ENCODE peak calls at places on chromosomes 16 and 17, in four cellular contexts. B is neural progenitor cell, I is heart left ventricle, Q is psoas muscle. E is an unnamed sample. For H3K36me3, the result is how much of the 10 kb centered on the place peaks cover.

GRCh38 chr17:57868007-57868774 is 18.3 kb upstream of the MRPS23 start:
- DNase-seq in B (peak), I (peak), Q (peak), E (peak)

GRCh38 chr17:73555199-73555810 is 88.9 kb downstream of the SDK2 start:
- DNase-seq in B (no peak), I (no peak), Q (no peak), E (no peak)

GRCh38 chr17:2050246-2050866 is 4.5 kb upstream of the HIC1 start:
- DNase-seq in B (peak), I (no peak), Q (peak), E (no peak)

GRCh38 chr16:67317853-67318252 is 8.7 kb downstream of the KCTD19 start:
- DNase-seq in B (no peak), I (no peak), Q (no peak), E (no peak)

GRCh38 chr16:30367349-30368009 is 2.8 kb downstream of the TBC1D10B start:
- DNase-seq in B (no peak), I (no peak), Q (no peak), E (no peak)

GRCh38 chr17:41682611-41683010 is 6.1 kb upstream of the EIF1 start:
- DNase-seq in B (no peak), I (no peak), Q (peak), E (no peak)

GRCh38 chr17:54906713-54907112 is 6.1 kb downstream of the TOM1L1 start:
- DNase-seq in B (no peak), I (no peak), Q (no peak), E (no peak)

GRCh38 chr17:63694229-63694973 is 5.5 kb downstream of the LIMD2 start:
- DNase-seq in B (peak), I (no peak), Q (no peak), E (no peak)

GRCh38 chr17:51000835-51001638 is 119.6 kb downstream of the SPAG9 start:
- DNase-seq in B (peak), I (no peak), Q (no peak), E (no peak)

GRCh38 chr16:58614860-58615259 is 14.8 kb downstream of the CNOT1 start:
- DNase-seq in B (no peak), I (no peak), Q (no peak), E (no peak)

GRCh38 chr16:69793521-69793920 is 31.4 kb downstream of the WWP2 start:
- DNase-seq in B (no peak), I (no peak), Q (no peak), E (no peak)

DNA sequence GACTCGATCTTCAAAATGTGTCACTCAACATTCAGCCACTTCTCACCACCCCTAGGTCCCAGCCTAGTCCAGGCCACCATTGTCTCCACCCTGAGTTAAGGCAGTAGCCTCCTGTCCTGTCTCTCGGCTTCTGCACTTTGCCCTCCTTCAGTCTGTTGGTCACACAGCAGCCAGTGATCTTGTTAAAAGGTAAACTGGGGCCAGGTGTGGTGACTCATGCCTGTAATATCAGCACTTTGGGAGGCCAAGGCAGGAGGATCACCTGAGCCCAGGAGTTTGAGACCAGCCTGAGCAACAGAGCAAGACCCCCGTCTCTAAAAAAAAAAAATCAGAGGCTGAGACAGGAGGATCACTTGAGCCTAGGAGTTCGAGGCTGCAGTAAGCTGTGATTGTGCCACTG is 25.8 kb downstream of the WWP2 start:
- DNase-seq in B (no peak), I (no peak), Q (no peak), E (no peak)
- H3K36me3 ChIP-seq in B (under half), I (half or more), Q (under half), E (under half)

GRCh38 chr16:70577256-70577698 is 53.7 kb downstream of the SF3B3 start:
- DNase-seq in B (no peak), I (no peak), Q (no peak), E (no peak)

GRCh38 chr16:70578035-70578434 is 54.4 kb downstream of the SF3B3 start:
- DNase-seq in B (no peak), I (no peak), Q (no peak), E (no peak)

GRCh38 chr16:70579648-70580630 is 56.3 kb downstream of the SF3B3 start:
- DNase-seq in B (no peak), I (peak), Q (peak), E (no peak)

GRCh38 chr16:70576431-70577255 is 53.0 kb downstream of the SF3B3 start:
- DNase-seq in B (no peak), I (no peak), Q (no peak), E (peak)

GRCh38 chr16:70579248-70579647 is 55.6 kb downstream of the SF3B3 start:
- DNase-seq in B (no peak), I (no peak), Q (no peak), E (no peak)
- H3K4me3 ChIP-seq in B (no peak), I (no peak), Q (no peak), E (no peak)

GRCh38 chr16:81457326-81458133 is 12.9 kb downstream of the CMIP start:
- DNase-seq in B (no peak), I (no peak), Q (no peak), E (peak)

GRCh38 chr16:81458149-81458669 is 13.6 kb downstream of the CMIP start:
- DNase-seq in B (no peak), I (no peak), Q (no peak), E (no peak)

GRCh38 chr16:81455720-81456494 is 11.3 kb downstream of the CMIP start:
- DNase-seq in B (no peak), I (no peak), Q (no peak), E (no peak)

GRCh38 chr16:81455006-81455405 is 10.4 kb downstream of the CMIP start:
- DNase-seq in B (no peak), I (no peak), Q (no peak), E (no peak)

GRCh38 chr16:81456523-81457325 is 12.1 kb downstream of the CMIP start:
- DNase-seq in B (no peak), I (no peak), Q (no peak), E (no peak)
- H3K36me3 ChIP-seq in B (under half), I (under half), Q (under half), E (under half)

GRCh38 chr17:32143525-32143865 is 1.2 kb downstream of the RHOT1 start:
- DNase-seq in B (no peak), I (no peak), Q (peak), E (no peak)
- H3K4me3 ChIP-seq in B (peak), I (peak), Q (peak), E (peak)

E was measured in BJ.